ENCODE peak calls at places on chromosomes 16 and 17, in six cellular contexts. Q is K562, X is HepG2, Y is H1, B is HCT116, E is SK-N-SH. S is an unnamed sample.

GRCh38 chr16:88848557-88848956 is 8.2 kb downstream of the GALNS start:
- DNase-seq in Q (no peak), X (no peak), Y (no peak), B (no peak), E (no peak), S (no peak)

GRCh38 chr16:525520-526180 is 1.9 kb upstream of the CAPN15 start:
- DNase-seq in Q (no peak), X (no peak), Y (no peak), B (peak; percentile 57), E (no peak), S (no peak)

GRCh38 chr17:49817993-49818392 is 29.5 kb downstream of the KAT7 start:
- DNase-seq in Q (no peak), X (no peak), Y (no peak), B (no peak), E (no peak), S (no peak)

GRCh38 chr16:25024900-25025299 is 9.7 kb upstream of the ARHGAP17 start:
- DNase-seq in Q (no peak), X (no peak), Y (no peak), B (no peak), E (no peak), S (no peak)

GRCh38 chr17:48026503-48027321 is 10.9 kb downstream of the COPZ2 start:
- DNase-seq in Q (peak; percentile 86), X (peak; percentile 79), Y (peak; percentile 80), B (peak; percentile 90), E (peak; percentile 91), S (peak; percentile 76)

GRCh38 chr17:32350662-32351418 is 883 bp downstream of the ZNF207 start:
- DNase-seq in Q (no peak), X (peak; percentile 54), Y (no peak), B (no peak), E (peak; percentile 37), S (peak; percentile 62)

GRCh38 chr17:78779848-78780247 is 2.2 kb downstream of the CYTH1 start:
- DNase-seq in Q (no peak), X (no peak), Y (no peak), B (no peak), E (no peak), S (peak; percentile 51)

GRCh38 chr16:17519041-17519440 is 48.3 kb upstream of the XYLT1 start:
- DNase-seq in Q (no peak), X (no peak), Y (no peak), B (no peak), E (no peak), S (no peak)

GRCh38 chr16:84088695-84089395 is 27.9 kb downstream of the MBTPS1 start:
- DNase-seq in Q (no peak), X (peak; percentile 24), Y (no peak), B (no peak), E (no peak), S (peak; percentile 81)

GRCh38 chr16:56753410-56753809 is 23.5 kb downstream of the NUP93 start:
- DNase-seq in Q (no peak), X (no peak), Y (no peak), B (no peak), E (no peak), S (no peak)

GRCh38 chr16:53415504-53415903 is 18.8 kb upstream of the RBL2 start:
- DNase-seq in Q (no peak), X (peak; percentile 31), Y (no peak), B (no peak), E (no peak), S (peak; percentile 70)

GRCh38 chr16:53428681-53429080 is 5.6 kb upstream of the RBL2 start:
- DNase-seq in Q (no peak), X (no peak), Y (no peak), B (no peak), E (no peak), S (no peak)

GRCh38 chr17:76597156-76598003 is 11.7 kb upstream of the ST6GALNAC2 start:
- DNase-seq in Q (no peak), X (peak; percentile 64), Y (no peak), B (no peak), E (no peak), S (no peak)

GRCh38 chr17:81419886-81420768 is 24.9 kb downstream of the BAHCC1 start:
- DNase-seq in Q (no peak), X (no peak), Y (no peak), B (no peak), E (no peak), S (no peak)

GRCh38 chr17:81422776-81423697 is 27.8 kb downstream of the BAHCC1 start:
- DNase-seq in Q (peak; percentile 42), X (peak; percentile 60), Y (no peak), B (peak; percentile 68), E (peak; percentile 86), S (no peak)

GRCh38 chr17:81419333-81419885 is 24.2 kb downstream of the BAHCC1 start:
- DNase-seq in Q (peak; percentile 83), X (no peak), Y (no peak), B (peak; percentile 71), E (peak; percentile 95), S (no peak)

GRCh38 chr17:81418710-81419332 is 23.6 kb downstream of the BAHCC1 start:
- DNase-seq in Q (no peak), X (no peak), Y (no peak), B (no peak), E (no peak), S (no peak)

GRCh38 chr17:81420769-81421462 is 25.7 kb downstream of the BAHCC1 start:
- DNase-seq in Q (no peak), X (no peak), Y (no peak), B (no peak), E (no peak), S (no peak)
- TF ChIP-seq JUND in Q (no peak), X (no peak), Y (no peak), B (no peak), E (no peak), S (no peak)

GRCh38 chr16:4246777-4247476 is 5.0 kb upstream of the SRL start:
- DNase-seq in Q (no peak), X (no peak), Y (no peak), B (no peak), E (no peak), S (no peak)

GRCh38 chr16:4241601-4242270 is at the start of gene SRL:
- DNase-seq in Q (no peak), X (no peak), Y (no peak), B (no peak), E (peak; percentile 9), S (no peak)

GRCh38 chr16:4245400-4245799 is 3.5 kb upstream of the SRL start:
- DNase-seq in Q (no peak), X (no peak), Y (no peak), B (no peak), E (no peak), S (no peak)

GRCh38 chr16:4244254-4244812 is 2.5 kb upstream of the SRL start:
- DNase-seq in Q (no peak), X (no peak), Y (no peak), B (no peak), E (no peak), S (no peak)

GRCh38 chr16:4244881-4245280 is 3.0 kb upstream of the SRL start:
- DNase-seq in Q (no peak), X (no peak), Y (no peak), B (no peak), E (no peak), S (no peak)
- TF ChIP-seq JUND in Q (no peak), X (no peak), Y (no peak), B (no peak), E (no peak), S (no peak)

GRCh38 chr17:18217412-18218015 is 7.9 kb upstream of the LLGL1 start:
- DNase-seq in Q (peak; percentile 81), X (peak; percentile 62), Y (no peak), B (peak; percentile 23), E (peak; percentile 86), S (peak; percentile 62)
- TF ChIP-seq JUND in Q (no peak), X (no peak), Y (no peak), B (no peak), E (no peak), S (no peak)

DNA sequence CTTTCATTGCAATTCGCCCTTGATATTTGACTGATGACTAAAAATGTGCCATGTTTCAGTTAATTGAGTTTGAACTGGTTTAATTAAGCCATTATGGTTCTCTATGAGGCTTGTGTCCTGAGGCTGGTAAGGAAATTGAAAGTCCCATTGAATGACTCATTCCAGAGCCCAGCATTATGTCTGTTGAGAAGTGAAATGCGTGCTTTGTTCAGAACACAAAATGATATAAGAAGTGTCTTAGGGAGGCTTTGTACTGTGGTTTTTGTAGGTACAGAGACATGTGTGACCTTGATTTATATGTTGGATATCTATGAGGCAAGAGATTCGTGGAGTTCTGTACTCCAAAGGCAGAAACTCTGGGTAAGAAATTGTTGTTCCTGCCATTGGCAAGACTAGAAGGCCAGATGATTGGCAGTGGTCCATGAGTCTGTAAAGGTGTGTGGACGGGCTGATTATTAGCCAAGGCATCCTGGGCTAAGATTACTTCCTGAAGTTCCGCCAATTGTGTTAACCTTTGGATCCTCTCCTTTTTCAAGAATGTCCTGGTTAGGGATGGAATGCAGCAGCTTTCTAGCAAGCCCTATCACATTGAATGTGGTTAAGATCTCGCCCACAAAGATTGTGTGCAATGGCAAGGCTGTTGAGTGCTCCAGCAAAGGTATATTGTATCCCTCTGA is 103.7 kb downstream of the NPIPB5 start:
- DNase-seq in Q (no peak), X (peak; percentile 49), Y (no peak), B (no peak), E (no peak), S (no peak)
- TF ChIP-seq JUND in Q (no peak), X (no peak), Y (no peak), B (no peak), E (no peak), S (no peak)

GRCh38 chr17:18230288-18231141 is 5.1 kb downstream of the LLGL1 start:
- DNase-seq in Q (no peak), X (no peak), Y (no peak), B (no peak), E (no peak), S (no peak)
- TF ChIP-seq JUND in Q (no peak), X (no peak), Y (no peak), B (no peak), E (no peak), S (no peak)

DNA sequence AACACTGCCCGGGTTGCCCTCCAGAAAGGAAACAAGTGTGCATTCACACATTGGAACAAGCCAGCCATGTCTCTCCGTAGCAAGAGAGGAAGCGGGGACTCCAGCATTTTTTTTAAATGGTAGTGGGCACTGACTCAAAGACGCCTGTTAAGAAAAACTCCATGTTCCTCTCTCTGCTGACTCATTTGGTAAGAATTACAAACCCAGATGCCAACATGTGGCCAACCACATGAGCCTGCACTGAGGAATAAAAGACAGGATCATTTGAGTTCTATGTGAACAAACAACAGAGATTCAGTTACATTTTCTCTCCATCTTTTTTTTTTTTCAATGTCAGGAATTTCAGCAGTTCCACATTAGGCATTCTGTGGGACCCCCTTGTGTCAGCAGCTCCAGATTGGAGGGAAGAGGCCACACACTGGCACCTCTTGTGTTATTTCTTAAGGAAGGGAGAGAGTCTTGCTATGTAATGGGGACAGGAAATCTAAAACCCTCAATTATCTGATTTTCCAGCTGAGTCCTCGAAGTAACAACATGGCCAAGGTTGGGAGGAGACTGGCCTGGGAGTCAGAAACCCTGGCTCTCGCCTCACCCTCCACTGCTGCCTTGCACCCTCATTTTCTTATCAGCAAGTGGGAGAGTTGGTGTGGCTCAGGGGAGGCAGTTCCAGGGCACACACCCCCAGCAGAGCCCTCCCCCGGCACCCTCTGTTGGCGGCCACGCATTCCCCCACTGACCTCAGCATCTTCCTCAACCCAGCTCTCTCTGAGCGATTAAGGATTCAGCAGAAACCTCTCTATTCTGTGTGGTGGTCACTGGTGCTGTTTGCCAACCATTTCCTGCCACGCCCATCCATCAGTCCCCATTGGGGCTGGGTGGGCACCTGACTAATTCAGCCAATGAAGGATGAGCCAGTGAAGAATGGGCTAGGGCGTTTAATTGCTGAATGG is 173.0 kb downstream of the FOXL1 start:
- DNase-seq in Q (no peak), X (no peak), Y (no peak), B (no peak), E (no peak), S (no peak)
- TF ChIP-seq JUND in Q (no peak), X (no peak), Y (no peak), B (no peak), E (peak; percentile 68), S (no peak)

GRCh38 chr17:79840204-79840988 is 1.2 kb upstream of the CBX4 start:
- DNase-seq in Q (no peak), X (no peak), Y (no peak), B (no peak), E (peak; percentile 85), S (no peak)
- TF ChIP-seq JUND in Q (no peak), X (no peak), Y (no peak), B (no peak), E (no peak), S (no peak)

S was measured in T47D.